ENCODE peak calls at places on chromosomes 6 and 20, in eight cellular contexts. I is brain microvascular endothelial cell; L is effector CD4-positive, alpha-beta T cell; O is caudate nucleus; Z is GM20000; E is EL; A is T follicular helper cell; B is AG04450. C is an unnamed sample.

GRCh38 chr6:1473598-1473997 is 84.2 kb downstream of the FOXF2 start:
- DNase-seq in I (no peak), L (no peak), O (no peak), Z (no peak), E (no peak), A (no peak), B (no peak), C (no peak)

GRCh38 chr6:10837692-10837996 is 695 bp downstream of the MAK start:
- DNase-seq in I (peak), L (no peak), O (no peak), Z (peak), E (no peak), A (no peak), B (no peak), C (peak)

GRCh38 chr20:44683263-44684046 is 31.7 kb upstream of the CCN5 start:
- DNase-seq in I (no peak), L (peak), O (no peak), Z (peak), E (peak), A (peak), B (no peak), C (peak)

GRCh38 chr6:56555438-56555872 is 87.2 kb downstream of the DST start:
- DNase-seq in I (peak), L (no peak), O (no peak), Z (no peak), E (no peak), A (no peak), B (no peak), C (no peak)

GRCh38 chr20:63689046-63690000 is 7.1 kb upstream of the TNFRSF6B start:
- DNase-seq in I (no peak), L (no peak), O (no peak), Z (no peak), E (no peak), A (no peak), B (no peak), C (no peak)

GRCh38 chr6:144339859-144340452 is 54.8 kb downstream of the UTRN start:
- DNase-seq in I (no peak), L (no peak), O (no peak), Z (no peak), E (no peak), A (no peak), B (no peak), C (no peak)

GRCh38 chr6:139219271-139219729 is 72.5 kb downstream of the TXLNB start:
- DNase-seq in I (peak), L (peak), O (no peak), Z (peak), E (peak), A (peak), B (peak), C (peak)

GRCh38 chr6:31090275-31090972 is 22.0 kb downstream of the C6orf15 start:
- DNase-seq in I (no peak), L (no peak), O (no peak), Z (no peak), E (no peak), A (no peak), B (no peak), C (no peak)

GRCh38 chr6:39137235-39137634 is 22.2 kb upstream of the SAYSD1 start:
- DNase-seq in I (peak), L (peak), O (no peak), Z (no peak), E (peak), A (no peak), B (peak), C (no peak)